ENCODE peak calls at places on chromosomes 12 and 14, in eight cellular contexts. Y, A, U, P, D, R, N and G are unnamed samples.

GRCh38 chr14:29548948-29549370 is 378.7 kb downstream of the PRKD1 start:
- DNase-seq in Y (peak), A (no peak), U (no peak), P (no peak), D (peak), R (no peak), N (no peak), G (no peak)

GRCh38 chr14:81555051-81555450 is 21.4 kb upstream of the SEL1L start:
- DNase-seq in Y (no peak), A (no peak), U (no peak), P (no peak), D (no peak), R (no peak), N (no peak), G (no peak)

GRCh38 chr12:77049767-77050353 is 15.5 kb downstream of the E2F7 start:
- DNase-seq in Y (peak), A (no peak), U (no peak), P (no peak), D (peak), R (no peak), N (no peak), G (no peak)

GRCh38 chr12:2256915-2257314 is 204.1 kb downstream of the CACNA1C start:
- DNase-seq in Y (no peak), A (no peak), U (no peak), P (no peak), D (no peak), R (no peak), N (no peak), G (no peak)

GRCh38 chr14:79899610-79900009 is 311.7 kb downstream of the DIO2 start:
- DNase-seq in Y (no peak), A (no peak), U (no peak), P (no peak), D (no peak), R (no peak), N (no peak), G (no peak)

GRCh38 chr14:70640938-70641547 is 673 bp upstream of the TTC9 start:
- DNase-seq in Y (no peak), A (peak), U (peak), P (peak), D (peak), R (no peak), N (peak), G (no peak)

GRCh38 chr12:9669019-9669326 is 540 bp upstream of the CLEC2D start:
- DNase-seq in Y (no peak), A (no peak), U (no peak), P (no peak), D (peak), R (no peak), N (no peak), G (no peak)

GRCh38 chr12:80712866-80713265 is 3.8 kb upstream of the MYF5 start:
- DNase-seq in Y (no peak), A (no peak), U (no peak), P (no peak), D (no peak), R (no peak), N (no peak), G (no peak)

DNA sequence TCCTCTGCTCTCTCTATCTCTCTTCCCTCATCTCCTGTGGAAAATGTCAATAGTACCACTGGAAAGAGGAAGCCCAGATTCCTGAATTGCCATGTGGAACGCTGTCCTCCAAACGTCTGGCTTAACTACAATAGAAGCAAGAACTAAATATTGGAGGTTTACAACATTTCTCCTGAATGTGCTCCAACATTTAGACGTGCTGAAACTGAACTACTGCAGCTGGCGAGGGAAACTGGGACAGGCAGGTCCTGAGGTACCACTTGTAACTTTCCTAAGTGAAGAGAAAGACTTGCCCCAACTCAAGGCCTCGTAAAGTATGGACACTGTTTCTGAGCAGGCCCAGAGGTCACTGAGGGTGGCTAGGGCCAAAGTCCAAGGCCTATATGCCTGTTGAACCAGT is 187.7 kb downstream of the NTF3 start:
- DNase-seq in Y (no peak), A (no peak), U (no peak), P (no peak), D (no peak), R (no peak), N (peak), G (no peak)
- H3K27ac ChIP-seq in Y (no peak), A (no peak), U (no peak), P (no peak), D (no peak), R (no peak), N (no peak), G (no peak)

GRCh38 chr12:7152818-7153217 is 22.6 kb downstream of the CLSTN3 start:
- DNase-seq in Y (no peak), A (no peak), U (no peak), P (no peak), D (no peak), R (no peak), N (no peak), G (no peak)

GRCh38 chr12:7154042-7154441 is 23.9 kb downstream of the CLSTN3 start:
- DNase-seq in Y (no peak), A (no peak), U (no peak), P (no peak), D (no peak), R (no peak), N (no peak), G (no peak)

GRCh38 chr12:7150356-7150755 is 20.2 kb downstream of the CLSTN3 start:
- DNase-seq in Y (no peak), A (no peak), U (no peak), P (no peak), D (no peak), R (no peak), N (no peak), G (no peak)

GRCh38 chr12:7150841-7151240 is 20.7 kb downstream of the CLSTN3 start:
- DNase-seq in Y (no peak), A (no peak), U (no peak), P (no peak), D (no peak), R (no peak), N (no peak), G (no peak)

GRCh38 chr12:7151532-7151931 is 21.4 kb downstream of the CLSTN3 start:
- DNase-seq in Y (no peak), A (no peak), U (no peak), P (no peak), D (no peak), R (no peak), N (no peak), G (no peak)
- H3K27ac ChIP-seq in Y (no peak), A (no peak), U (no peak), P (no peak), D (no peak), R (no peak), N (no peak), G (no peak)

GRCh38 chr12:11941601-11942360 is 129.0 kb upstream of the BCL2L14 start:
- DNase-seq in Y (no peak), A (no peak), U (no peak), P (no peak), D (no peak), R (no peak), N (no peak), G (no peak)
- H3K27ac ChIP-seq in Y (no peak), A (no peak), U (no peak), P (no peak), D (no peak), R (no peak), N (no peak), G (no peak)

DNA sequence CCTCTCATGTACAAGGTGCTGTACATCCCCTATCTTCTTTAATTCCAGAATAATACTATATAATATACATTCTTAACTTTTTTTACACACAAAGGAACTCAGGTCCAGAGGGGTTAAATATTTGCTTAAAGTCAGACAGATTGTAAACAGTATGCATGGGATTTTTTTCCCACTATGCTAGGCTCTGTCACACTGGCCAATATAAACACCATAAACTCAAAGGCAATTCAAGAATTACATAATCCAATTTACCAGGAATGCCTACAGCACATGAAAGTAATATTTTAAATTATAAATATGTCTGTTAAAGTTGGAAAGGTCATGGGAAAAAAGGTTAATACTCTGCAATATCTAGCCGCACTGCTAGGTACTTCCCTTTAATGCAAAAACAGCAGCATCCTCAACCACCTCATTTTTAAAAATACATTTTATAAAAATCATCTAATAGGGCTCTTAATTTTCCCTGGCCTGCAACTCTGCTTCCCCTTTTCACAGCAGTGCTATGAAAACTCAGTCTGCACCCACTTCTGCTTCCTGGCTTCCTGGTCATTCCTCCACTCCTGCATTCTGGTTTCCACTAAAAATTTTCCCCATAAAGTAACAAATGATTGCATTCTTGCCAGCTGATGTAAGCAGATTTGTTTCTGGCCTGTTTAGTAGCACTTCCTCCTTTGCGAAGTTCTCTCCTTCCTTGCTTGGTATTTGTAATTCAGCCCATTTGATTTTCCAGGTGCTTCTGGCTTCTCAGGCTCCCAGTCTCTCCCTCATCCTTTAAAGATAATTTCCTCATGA is 128.1 kb downstream of the ITPR2 start:
- DNase-seq in Y (no peak), A (no peak), U (no peak), P (no peak), D (no peak), R (no peak), N (no peak), G (no peak)
- H3K27ac ChIP-seq in Y (no peak), A (peak), U (no peak), P (no peak), D (no peak), R (peak), N (peak), G (no peak)

GRCh38 chr14:90445011-90445410 is 48.2 kb downstream of the CALM1 start:
- DNase-seq in Y (no peak), A (peak), U (peak), P (no peak), D (no peak), R (no peak), N (peak), G (no peak)
- H3K27ac ChIP-seq in Y (no peak), A (no peak), U (no peak), P (no peak), D (no peak), R (no peak), N (no peak), G (no peak)

DNA sequence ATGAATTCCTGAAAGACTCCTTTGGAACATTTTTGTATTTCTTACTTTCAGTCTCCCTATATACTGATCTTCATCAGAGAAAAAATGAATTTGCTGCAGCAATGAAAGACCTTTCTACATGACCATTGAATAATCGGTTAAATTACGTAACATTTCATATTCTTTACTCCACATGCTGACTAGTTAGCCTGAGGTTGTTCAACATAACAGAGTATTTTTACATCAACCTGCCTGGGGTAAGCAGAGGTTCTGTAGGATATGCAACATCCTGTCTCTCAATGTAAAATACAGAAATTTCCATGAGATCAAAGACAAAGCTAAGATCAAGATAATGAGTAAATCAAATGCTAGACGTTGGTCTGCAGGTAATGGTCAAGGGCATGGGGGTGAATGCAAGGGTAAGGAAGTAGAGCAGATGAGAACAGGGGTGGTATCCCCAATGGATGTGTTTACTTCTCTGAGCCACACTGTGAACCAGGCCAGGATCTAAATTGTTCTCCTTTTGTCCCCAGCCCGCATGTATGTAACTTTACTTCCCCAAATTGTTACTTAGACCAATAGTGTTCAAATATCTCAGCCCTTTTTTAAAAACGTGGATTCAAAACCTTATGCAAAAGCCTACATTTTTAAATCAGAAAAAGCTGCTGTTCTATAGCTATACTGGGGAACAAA is 45.3 kb downstream of the DUSP6 start:
- DNase-seq in Y (no peak), A (no peak), U (no peak), P (no peak), D (no peak), R (no peak), N (no peak), G (no peak)
- H3K27ac ChIP-seq in Y (peak), A (no peak), U (no peak), P (no peak), D (no peak), R (no peak), N (no peak), G (no peak)

GRCh38 chr12:41287500-41287899 is 99.4 kb downstream of the PDZRN4 start:
- DNase-seq in Y (no peak), A (no peak), U (no peak), P (no peak), D (no peak), R (no peak), N (no peak), G (no peak)
- H3K27ac ChIP-seq in Y (no peak), A (no peak), U (no peak), P (no peak), D (no peak), R (no peak), N (no peak), G (no peak)